ENCODE peak calls at places on chromosomes 11 and 22, in five cellular contexts. One of them, this sample, is unnamed.

GRCh38 chr11:10632483-10632882 is 61.1 kb downstream of the IRAG1 start:
- DNase-seq in PC-9: no peak
- DNase-seq in fibroblast of lung: no peak
- DNase-seq in psoas muscle: no peak
- DNase-seq in tibial nerve: no peak
- DNase-seq in this sample: no peak

GRCh38 chr11:32137869-32138268 is 47.0 kb downstream of the RCN1 start:
- DNase-seq in PC-9: no peak
- DNase-seq in fibroblast of lung: no peak
- DNase-seq in psoas muscle: no peak
- DNase-seq in tibial nerve: no peak
- DNase-seq in this sample: no peak

GRCh38 chr11:57131080-57131790 is 50.5 kb upstream of the LRRC55 start:
- DNase-seq in PC-9: peak; percentile 45
- DNase-seq in fibroblast of lung: peak; percentile 10
- DNase-seq in psoas muscle: no peak
- DNase-seq in tibial nerve: peak; percentile 13
- DNase-seq in this sample: no peak

GRCh38 chr11:45092901-45093760 is 53.3 kb upstream of the PRDM11 start:
- DNase-seq in PC-9: no peak
- DNase-seq in fibroblast of lung: peak; percentile 80
- DNase-seq in psoas muscle: no peak
- DNase-seq in tibial nerve: no peak
- DNase-seq in this sample: no peak

GRCh38 chr11:117872420-117872961 is 4.0 kb downstream of the FXYD6 start:
- DNase-seq in PC-9: no peak
- DNase-seq in fibroblast of lung: no peak
- DNase-seq in psoas muscle: no peak
- DNase-seq in tibial nerve: no peak
- DNase-seq in this sample: no peak

GRCh38 chr22:32475428-32476010 is 908 bp downstream of the FBXO7 start:
- DNase-seq in PC-9: peak; percentile 51
- DNase-seq in fibroblast of lung: peak; percentile 65
- DNase-seq in psoas muscle: no peak
- DNase-seq in tibial nerve: no peak
- DNase-seq in this sample: peak; percentile 65

GRCh38 chr22:27687984-27688545 is 113.5 kb downstream of the MN1 start:
- DNase-seq in PC-9: peak; percentile 68
- DNase-seq in fibroblast of lung: no peak
- DNase-seq in psoas muscle: no peak
- DNase-seq in tibial nerve: no peak
- DNase-seq in this sample: no peak

GRCh38 chr11:77127969-77128691 is at the start of gene MYO7A:
- DNase-seq in PC-9: no peak
- DNase-seq in fibroblast of lung: peak; percentile 33
- DNase-seq in psoas muscle: peak; percentile 80
- DNase-seq in tibial nerve: no peak
- DNase-seq in this sample: no peak

GRCh38 chr22:43110444-43110926 is at the start of gene BIK:
- DNase-seq in PC-9: no peak
- DNase-seq in fibroblast of lung: peak; percentile 27
- DNase-seq in psoas muscle: no peak
- DNase-seq in tibial nerve: peak; percentile 17
- DNase-seq in this sample: no peak

GRCh38 chr11:10205928-10206327 is 88.1 kb downstream of the SBF2 start:
- DNase-seq in PC-9: no peak
- DNase-seq in fibroblast of lung: no peak
- DNase-seq in psoas muscle: no peak
- DNase-seq in tibial nerve: no peak
- DNase-seq in this sample: no peak

GRCh38 chr11:65429069-65429681 is 6.6 kb downstream of the NEAT1 start:
- DNase-seq in PC-9: no peak
- DNase-seq in fibroblast of lung: peak; percentile 81
- DNase-seq in psoas muscle: no peak
- DNase-seq in tibial nerve: peak; percentile 50
- DNase-seq in this sample: peak; percentile 61

GRCh38 chr11:77167111-77167626 is 39.1 kb downstream of the MYO7A start:
- DNase-seq in PC-9: no peak
- DNase-seq in fibroblast of lung: no peak
- DNase-seq in psoas muscle: peak; percentile 34
- DNase-seq in tibial nerve: no peak
- DNase-seq in this sample: no peak

GRCh38 chr11:13606701-13607100 is 61.8 kb upstream of the FAR1 start:
- DNase-seq in PC-9: no peak
- DNase-seq in fibroblast of lung: no peak
- DNase-seq in psoas muscle: no peak
- DNase-seq in tibial nerve: no peak
- DNase-seq in this sample: no peak

GRCh38 chr11:13603661-13604060 is 64.8 kb upstream of the FAR1 start:
- DNase-seq in PC-9: no peak
- DNase-seq in fibroblast of lung: no peak
- DNase-seq in psoas muscle: no peak
- DNase-seq in tibial nerve: no peak
- DNase-seq in this sample: no peak

DNA sequence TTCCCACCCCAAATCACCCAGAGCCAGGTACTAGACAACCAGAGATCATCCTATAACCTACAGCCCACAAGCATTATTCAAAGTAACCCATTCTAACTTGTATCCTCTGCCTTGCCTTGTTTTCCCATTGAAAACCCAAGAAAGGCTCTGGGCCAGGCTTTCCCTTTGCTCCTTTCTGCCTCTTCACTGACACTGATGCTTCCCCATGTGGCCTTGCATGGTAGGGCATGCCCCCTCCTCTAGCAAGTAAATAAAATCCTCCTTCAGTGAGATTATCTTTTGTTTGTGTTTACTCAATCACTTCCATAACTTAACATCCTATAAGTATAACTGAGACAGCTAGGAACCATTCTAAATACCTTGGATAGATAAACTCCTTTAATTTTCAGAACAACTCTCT is 65.6 kb upstream of the FAR1 start:
- DNase-seq in PC-9: no peak
- DNase-seq in fibroblast of lung: no peak
- DNase-seq in psoas muscle: no peak
- DNase-seq in tibial nerve: no peak
- DNase-seq in this sample: no peak
- H3K4me3 ChIP-seq in PC-9: no peak overlapping the region
- H3K4me3 ChIP-seq in fibroblast of lung: no peak overlapping the region
- H3K4me3 ChIP-seq in psoas muscle: no peak overlapping the region
- H3K4me3 ChIP-seq in tibial nerve: no peak overlapping the region
- H3K4me3 ChIP-seq in this sample: no peak overlapping the region

DNA sequence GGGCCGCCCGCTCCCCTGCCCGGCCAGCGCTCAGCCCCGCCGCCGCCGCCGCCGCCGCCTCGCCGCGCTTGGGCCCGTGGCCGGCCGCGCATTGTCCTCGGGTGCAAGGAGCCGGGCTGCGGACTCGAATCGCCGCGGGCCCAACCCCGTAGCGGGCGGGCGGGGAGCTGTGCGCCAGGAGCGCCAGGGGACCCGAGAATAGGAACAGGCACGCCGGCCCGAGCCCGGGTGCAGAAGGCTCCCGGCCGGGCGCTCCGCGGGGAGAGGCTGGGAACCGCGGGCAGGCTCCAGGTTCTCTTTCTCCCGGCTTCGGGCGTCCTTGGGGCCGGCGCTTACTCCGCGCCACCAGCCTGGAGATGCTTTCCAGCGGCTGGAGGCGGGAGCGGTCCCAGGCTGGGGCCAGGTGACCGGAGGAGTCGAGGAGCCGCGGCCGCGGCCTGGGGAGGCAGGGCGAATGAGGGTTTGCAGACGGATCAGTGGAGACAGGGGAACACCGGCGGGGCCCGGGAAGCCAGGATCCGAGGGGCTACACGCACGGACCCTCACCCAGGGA is 636 bp downstream of the PKNOX2 start:
- DNase-seq in PC-9: no peak
- DNase-seq in fibroblast of lung: peak; percentile 26
- DNase-seq in psoas muscle: peak; percentile 72
- DNase-seq in tibial nerve: no peak
- DNase-seq in this sample: no peak
- H3K27me3 ChIP-seq in PC-9: peaks cover 17% of the 10 kb centered on the region
- H3K27me3 ChIP-seq in fibroblast of lung: no peaks in the 10 kb centered on the region
- H3K27me3 ChIP-seq in psoas muscle: no peaks in the 10 kb centered on the region
- H3K27me3 ChIP-seq in tibial nerve: no peaks in the 10 kb centered on the region
- H3K27me3 ChIP-seq in this sample: no peaks in the 10 kb centered on the region

GRCh38 chr11:84355911-84356310 is 1069.7 kb upstream of the CCDC90B start:
- DNase-seq in PC-9: no peak
- DNase-seq in fibroblast of lung: no peak
- DNase-seq in psoas muscle: no peak
- DNase-seq in tibial nerve: no peak
- DNase-seq in this sample: no peak

DNA sequence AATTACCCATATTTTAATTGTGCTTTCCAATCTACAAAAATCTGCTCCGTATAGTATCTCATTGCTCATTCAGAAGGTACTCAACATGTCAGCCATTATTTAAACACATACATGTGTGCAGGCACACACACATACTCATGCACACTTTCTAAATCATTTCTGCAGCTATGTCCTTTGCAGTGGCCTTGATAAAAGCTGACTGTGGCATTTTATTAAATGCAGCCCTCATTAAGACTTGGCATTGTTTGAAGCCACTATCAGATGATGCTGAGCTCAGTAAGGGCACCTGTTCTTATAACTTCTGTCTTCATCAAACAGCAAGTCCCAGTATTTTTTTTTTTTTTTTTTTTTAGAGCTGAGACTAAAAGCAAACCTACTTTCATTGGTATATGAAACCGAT is 1071.9 kb upstream of the CCDC90B start:
- DNase-seq in PC-9: no peak
- DNase-seq in fibroblast of lung: no peak
- DNase-seq in psoas muscle: no peak
- DNase-seq in tibial nerve: no peak
- DNase-seq in this sample: no peak
- TF ChIP-seq CTCF in PC-9: no peak
- TF ChIP-seq CTCF in fibroblast of lung: no peak
- TF ChIP-seq CTCF in psoas muscle: no peak
- TF ChIP-seq CTCF in tibial nerve: no peak
- TF ChIP-seq CTCF in this sample: no peak

DNA sequence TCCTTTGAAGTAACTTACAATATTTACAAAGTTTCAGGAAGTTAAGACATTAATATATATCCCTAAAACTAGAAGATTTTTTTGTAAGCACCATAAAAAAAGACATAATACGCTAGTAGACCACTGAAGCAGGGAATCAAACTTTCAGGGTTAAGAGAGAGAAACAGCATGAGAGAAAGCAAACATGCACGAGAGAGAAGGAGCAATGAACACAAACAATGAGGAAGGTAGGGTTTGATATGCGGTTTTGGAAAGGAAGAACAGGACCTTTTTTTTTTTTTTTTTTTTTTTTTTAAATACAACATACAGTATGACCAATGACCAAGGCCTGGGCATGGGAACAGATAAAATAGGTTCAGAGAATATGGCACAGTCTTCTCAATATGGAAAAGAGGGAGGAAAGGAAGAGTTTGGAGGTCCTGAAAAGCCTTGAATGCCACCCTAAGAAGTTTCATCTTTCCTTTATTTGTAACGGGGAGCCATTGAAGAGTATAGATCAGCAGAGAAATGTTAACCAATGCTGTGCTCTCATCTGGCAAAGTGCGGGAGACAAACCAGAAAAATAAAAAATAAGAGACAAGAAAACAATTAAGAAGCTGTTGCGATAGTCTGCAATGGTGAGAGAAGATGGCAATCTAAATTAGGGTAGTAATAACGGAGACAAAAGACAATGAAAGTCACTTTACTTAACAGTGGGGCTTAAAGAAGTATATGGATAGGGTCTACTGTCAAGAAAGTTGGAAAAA is 101.0 kb downstream of the USP35 start:
- DNase-seq in PC-9: no peak
- DNase-seq in fibroblast of lung: no peak
- DNase-seq in psoas muscle: no peak
- DNase-seq in tibial nerve: no peak
- DNase-seq in this sample: no peak
- H3K4me3 ChIP-seq in PC-9: no peak overlapping the region
- H3K4me3 ChIP-seq in fibroblast of lung: no peak overlapping the region
- H3K4me3 ChIP-seq in psoas muscle: no peak overlapping the region
- H3K4me3 ChIP-seq in tibial nerve: no peak overlapping the region
- H3K4me3 ChIP-seq in this sample: no peak overlapping the region

GRCh38 chr11:126669416-126669815 is 313.9 kb downstream of the ST3GAL4 start:
- DNase-seq in PC-9: no peak
- DNase-seq in fibroblast of lung: no peak
- DNase-seq in psoas muscle: no peak
- DNase-seq in tibial nerve: no peak
- DNase-seq in this sample: no peak

GRCh38 chr11:126661051-126661450 is 305.6 kb downstream of the ST3GAL4 start:
- DNase-seq in PC-9: no peak
- DNase-seq in fibroblast of lung: no peak
- DNase-seq in psoas muscle: no peak
- DNase-seq in tibial nerve: no peak
- DNase-seq in this sample: no peak

GRCh38 chr11:126664643-126665042 is 309.2 kb downstream of the ST3GAL4 start:
- DNase-seq in PC-9: no peak
- DNase-seq in fibroblast of lung: no peak
- DNase-seq in psoas muscle: no peak
- DNase-seq in tibial nerve: no peak
- DNase-seq in this sample: no peak

GRCh38 chr11:126662055-126662790 is 306.7 kb downstream of the ST3GAL4 start:
- DNase-seq in PC-9: no peak
- DNase-seq in fibroblast of lung: no peak
- DNase-seq in psoas muscle: no peak
- DNase-seq in tibial nerve: no peak
- DNase-seq in this sample: no peak

DNA sequence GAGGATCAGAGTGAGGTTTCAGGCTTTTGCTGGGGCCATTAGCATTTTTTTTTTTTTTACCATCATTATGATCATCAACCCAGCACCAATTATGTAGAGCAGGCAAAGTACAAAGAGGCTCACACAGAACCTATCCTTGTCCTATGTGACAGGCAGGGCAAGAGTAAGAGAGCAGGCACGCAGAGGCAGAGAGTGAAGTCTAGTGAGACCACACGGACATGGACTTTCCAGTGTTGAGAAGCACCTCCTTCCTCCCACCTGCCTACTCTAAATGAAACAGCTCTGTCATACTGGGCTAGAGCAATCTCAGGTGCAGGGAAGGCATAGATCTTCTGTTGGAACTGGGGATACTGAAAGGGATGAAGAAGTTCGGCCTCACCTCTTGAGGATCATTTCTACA is 308.7 kb downstream of the ST3GAL4 start:
- DNase-seq in PC-9: no peak
- DNase-seq in fibroblast of lung: no peak
- DNase-seq in psoas muscle: no peak
- DNase-seq in tibial nerve: no peak
- DNase-seq in this sample: no peak
- H3K27me3 ChIP-seq in PC-9: peaks cover 37% of the 10 kb centered on the region
- H3K27me3 ChIP-seq in fibroblast of lung: no peaks in the 10 kb centered on the region
- H3K27me3 ChIP-seq in psoas muscle: no peaks in the 10 kb centered on the region
- H3K27me3 ChIP-seq in tibial nerve: no peaks in the 10 kb centered on the region
- H3K27me3 ChIP-seq in this sample: no peaks in the 10 kb centered on the region

GRCh38 chr11:114612686-114613085 is 17.1 kb upstream of the NXPE4 start:
- DNase-seq in PC-9: no peak
- DNase-seq in fibroblast of lung: no peak
- DNase-seq in psoas muscle: no peak
- DNase-seq in tibial nerve: no peak
- DNase-seq in this sample: no peak

GRCh38 chr11:114614127-114614720 is 18.6 kb upstream of the NXPE4 start:
- DNase-seq in PC-9: no peak
- DNase-seq in fibroblast of lung: no peak
- DNase-seq in psoas muscle: no peak
- DNase-seq in tibial nerve: no peak
- DNase-seq in this sample: no peak

GRCh38 chr11:114609429-114609828 is 13.8 kb upstream of the NXPE4 start:
- DNase-seq in PC-9: no peak
- DNase-seq in fibroblast of lung: no peak
- DNase-seq in psoas muscle: no peak
- DNase-seq in tibial nerve: no peak
- DNase-seq in this sample: no peak

GRCh38 chr11:114610550-114610949 is 15.0 kb upstream of the NXPE4 start:
- DNase-seq in PC-9: no peak
- DNase-seq in fibroblast of lung: no peak
- DNase-seq in psoas muscle: no peak
- DNase-seq in tibial nerve: no peak
- DNase-seq in this sample: no peak

GRCh38 chr11:114610984-114611944 is 15.7 kb upstream of the NXPE4 start:
- DNase-seq in PC-9: no peak
- DNase-seq in fibroblast of lung: peak; percentile 1
- DNase-seq in psoas muscle: no peak
- DNase-seq in tibial nerve: no peak
- DNase-seq in this sample: no peak
- TF ChIP-seq CTCF in PC-9: peak; percentile 12
- TF ChIP-seq CTCF in fibroblast of lung: no peak
- TF ChIP-seq CTCF in psoas muscle: no peak
- TF ChIP-seq CTCF in tibial nerve: no peak
- TF ChIP-seq CTCF in this sample: no peak